ENCODE peak calls at places on chromosomes 3 and 15, in four cellular contexts. X is prostate gland, C is uterus, U is GM12892. E is an unnamed sample.

GRCh38 chr15:75945953-75946352 is 42.3 kb downstream of the FBXO22 start:
- DNase-seq in X (no peak), C (no peak), U (no peak), E (no peak)

GRCh38 chr3:150232992-150233451 is 175.1 kb upstream of the TSC22D2 start:
- DNase-seq in X (no peak), C (no peak), U (no peak), E (no peak)

GRCh38 chr3:111244760-111245159 is 173.1 kb downstream of the NECTIN3 start:
- DNase-seq in X (no peak), C (no peak), U (no peak), E (no peak)

GRCh38 chr15:60116456-60117089 is 112.5 kb downstream of the FOXB1 start:
- DNase-seq in X (no peak), C (no peak), U (no peak), E (no peak)

GRCh38 chr3:124078978-124079911 is 87.3 kb upstream of the ROPN1 start:
- DNase-seq in X (peak), C (no peak), U (no peak), E (no peak)

GRCh38 chr3:188188911-188189310 is 35.0 kb downstream of the LPP start:
- DNase-seq in X (no peak), C (no peak), U (no peak), E (no peak)

GRCh38 chr15:85831415-85832113 is 36.8 kb upstream of the KLHL25 start:
- DNase-seq in X (peak), C (peak), U (no peak), E (no peak)

GRCh38 chr3:45110185-45110833 is 35.9 kb downstream of the CDCP1 start:
- DNase-seq in X (no peak), C (no peak), U (no peak), E (peak)

GRCh38 chr3:160330111-160330510 is 68.9 kb downstream of the IFT80 start:
- DNase-seq in X (no peak), C (no peak), U (no peak), E (no peak)

GRCh38 chr15:35151381-35151780 is 66.3 kb upstream of the NANOGP8 start:
- DNase-seq in X (no peak), C (no peak), U (no peak), E (no peak)

GRCh38 chr15:34064443-34064842 is 25.4 kb upstream of the AVEN start:
- DNase-seq in X (no peak), C (no peak), U (no peak), E (no peak)

GRCh38 chr15:38070778-38071177 is 136.3 kb downstream of the TMCO5A start:
- DNase-seq in X (no peak), C (no peak), U (no peak), E (no peak)

GRCh38 chr3:150397220-150397619 is 10.9 kb upstream of the TSC22D2 start:
- DNase-seq in X (no peak), C (no peak), U (no peak), E (no peak)

GRCh38 chr15:26011916-26012315 is 148.8 kb upstream of the ATP10A start:
- DNase-seq in X (no peak), C (no peak), U (no peak), E (no peak)

GRCh38 chr3:194871864-194872668 is 186.4 kb downstream of the FAM43A start:
- DNase-seq in X (no peak), C (no peak), U (no peak), E (no peak)

GRCh38 chr15:29522373-29523276 is 253.0 kb upstream of the NSMCE3 start:
- DNase-seq in X (no peak), C (no peak), U (no peak), E (no peak)

GRCh38 chr3:86180696-86181095 is 810.3 kb downstream of the VGLL3 start:
- DNase-seq in X (no peak), C (no peak), U (no peak), E (no peak)

GRCh38 chr3:47315069-47315647 is 32.4 kb downstream of the KLHL18 start:
- DNase-seq in X (no peak), C (no peak), U (no peak), E (no peak)

GRCh38 chr3:11530153-11530721 is 113.5 kb downstream of the VGLL4 start:
- DNase-seq in X (peak), C (no peak), U (no peak), E (no peak)

GRCh38 chr3:107772016-107772415 is 249.3 kb downstream of the BBX start:
- DNase-seq in X (no peak), C (no peak), U (no peak), E (no peak)

GRCh38 chr15:50543556-50543955 is 2.9 kb downstream of the USP50 start:
- DNase-seq in X (no peak), C (no peak), U (no peak), E (no peak)

GRCh38 chr15:77709135-77709886 is 76.6 kb upstream of the LINGO1 start:
- DNase-seq in X (no peak), C (no peak), U (no peak), E (no peak)

GRCh38 chr3:68985391-68985790 is 28.1 kb downstream of the EOGT start:
- DNase-seq in X (no peak), C (no peak), U (no peak), E (no peak)

GRCh38 chr3:46731795-46732194 is 14.1 kb upstream of the PRSS50 start:
- DNase-seq in X (no peak), C (no peak), U (no peak), E (no peak)

GRCh38 chr15:89444855-89445254 is 51.5 kb downstream of the RHCG start:
- DNase-seq in X (no peak), C (no peak), U (no peak), E (no peak)

GRCh38 chr3:71816757-71817156 is 31.8 kb upstream of the PROK2 start:
- DNase-seq in X (no peak), C (no peak), U (no peak), E (no peak)

GRCh38 chr3:190566043-190566933 is 52.4 kb downstream of the IL1RAP start:
- DNase-seq in X (peak), C (peak), U (no peak), E (no peak)

GRCh38 chr15:75347222-75348033 is 589 bp downstream of the NEIL1 start:
- DNase-seq in X (peak), C (peak), U (no peak), E (peak)

GRCh38 chr3:42185044-42185443 is 80.9 kb downstream of the CCK start:
- DNase-seq in X (no peak), C (no peak), U (no peak), E (no peak)

GRCh38 chr3:176937994-176938393 is 259.3 kb downstream of the TBL1XR1 start:
- DNase-seq in X (no peak), C (no peak), U (no peak), E (no peak)
- TF ChIP-seq POLR2A in X (no peak), C (no peak), U (no peak), E (no peak)

GRCh38 chr3:66107855-66108254 is 69.1 kb upstream of the MAGI1 start:
- DNase-seq in X (no peak), C (no peak), U (no peak), E (no peak)

GRCh38 chr3:66110840-66111239 is 72.1 kb upstream of the MAGI1 start:
- DNase-seq in X (no peak), C (no peak), U (no peak), E (no peak)

GRCh38 chr3:66115858-66116654 is 77.3 kb upstream of the MAGI1 start:
- DNase-seq in X (peak), C (peak), U (no peak), E (no peak)

GRCh38 chr3:66113542-66113941 is 74.8 kb upstream of the MAGI1 start:
- DNase-seq in X (no peak), C (no peak), U (no peak), E (no peak)
- TF ChIP-seq POLR2A in X (no peak), C (no peak), U (no peak), E (no peak)

GRCh38 chr3:43506644-43507043 is 115.2 kb downstream of the ANO10 start:
- DNase-seq in X (no peak), C (no peak), U (no peak), E (no peak)
- TF ChIP-seq POLR2A in X (no peak), C (no peak), U (no peak), E (no peak)

DNA sequence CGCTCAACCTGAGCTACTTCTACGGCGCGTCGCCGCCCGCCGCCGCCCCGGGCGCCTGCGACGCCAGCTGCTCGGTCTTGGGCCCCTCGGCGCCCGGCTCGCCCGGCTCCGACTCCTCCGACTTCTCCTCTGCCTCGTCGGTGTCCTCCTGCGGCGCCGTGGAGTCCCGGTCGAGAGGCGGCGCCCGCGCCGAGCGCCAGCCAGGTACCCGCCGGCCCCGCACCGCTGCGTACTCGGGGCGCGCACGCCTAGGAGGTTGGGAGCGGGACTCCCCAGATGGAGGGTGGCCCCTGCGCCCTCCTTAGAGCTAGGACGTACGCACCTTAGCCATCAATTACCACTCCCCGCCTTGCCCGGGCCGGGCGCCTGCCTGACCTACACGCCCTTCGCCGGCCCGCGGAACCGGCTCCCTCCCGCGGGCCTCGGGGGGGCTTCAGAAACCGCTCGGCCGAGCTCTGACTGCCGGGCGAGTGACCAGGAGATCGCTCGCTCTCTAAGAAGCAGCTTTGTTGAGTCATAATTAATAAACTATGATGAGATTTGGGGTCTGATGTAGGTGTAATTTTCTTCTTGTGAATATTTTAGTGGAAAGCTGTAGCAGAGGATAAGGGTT is 506 bp downstream of the NFKBIZ start:
- DNase-seq in X (peak), C (peak), U (no peak), E (no peak)
- TF ChIP-seq POLR2A in X (no peak), C (no peak), U (no peak), E (no peak)

DNA sequence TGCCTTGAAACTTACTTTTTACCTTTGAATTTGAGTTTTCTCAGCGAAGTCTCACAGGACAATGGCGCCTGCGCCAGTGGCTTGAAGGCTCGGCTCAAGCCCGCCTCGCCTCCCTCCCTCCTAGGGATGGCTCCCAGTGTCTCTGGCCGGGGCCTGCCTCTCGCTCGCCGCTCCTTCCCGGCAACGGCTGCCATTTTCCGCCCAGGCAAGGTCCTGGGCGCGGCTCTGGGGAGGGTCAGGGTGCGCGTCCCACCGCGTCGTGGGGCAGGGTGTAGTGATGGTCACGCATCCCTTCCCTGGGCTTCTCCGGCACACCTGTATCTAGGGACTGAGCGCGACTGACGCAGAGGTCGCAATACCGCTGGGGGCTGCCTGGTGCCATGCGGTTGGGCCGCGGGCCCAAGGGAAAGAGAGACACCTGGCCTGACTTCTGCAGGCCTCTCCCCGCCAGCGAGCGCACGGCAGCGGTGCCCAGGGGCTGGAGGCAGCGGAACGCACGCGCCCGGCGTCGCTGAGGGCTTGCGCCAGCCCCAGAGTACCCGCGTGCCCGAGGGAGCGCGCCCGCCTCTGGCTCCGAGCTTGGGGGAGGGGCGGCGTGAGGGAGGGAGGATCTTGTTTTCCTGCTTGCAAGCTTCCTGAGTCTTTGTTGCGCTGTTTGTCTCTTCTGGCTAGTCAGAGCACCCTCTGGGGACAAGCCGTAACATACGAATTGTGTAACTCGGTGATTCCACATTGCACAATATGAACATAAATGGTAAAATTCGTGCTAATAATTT is 20.7 kb upstream of the FEM1B start:
- DNase-seq in X (peak), C (peak), U (peak), E (peak)
- TF ChIP-seq POLR2A in X (peak), C (peak), U (no peak), E (no peak)

GRCh38 chr3:3127432-3128010 is 781 bp downstream of the TRNT1 start:
- DNase-seq in X (no peak), C (no peak), U (no peak), E (peak)

GRCh38 chr3:3125977-3126376 is 763 bp upstream of the TRNT1 start:
- DNase-seq in X (no peak), C (no peak), U (no peak), E (no peak)

GRCh38 chr3:3129579-3129978 is 2.8 kb downstream of the TRNT1 start:
- DNase-seq in X (no peak), C (no peak), U (no peak), E (no peak)

GRCh38 chr3:3126477-3127431 is at the start of gene TRNT1:
- DNase-seq in X (peak), C (peak), U (peak), E (peak)
- TF ChIP-seq POLR2A in X (peak), C (peak), U (peak), E (peak)

GRCh38 chr3:119222400-119222799 is 18.3 kb downstream of the B4GALT4 start:
- DNase-seq in X (no peak), C (no peak), U (no peak), E (no peak)

GRCh38 chr3:119220970-119221667 is 19.6 kb downstream of the B4GALT4 start:
- DNase-seq in X (peak), C (no peak), U (no peak), E (no peak)

GRCh38 chr3:119220198-119220597 is 20.5 kb downstream of the B4GALT4 start:
- DNase-seq in X (no peak), C (no peak), U (no peak), E (no peak)

GRCh38 chr3:119221779-119222320 is 18.8 kb downstream of the B4GALT4 start:
- DNase-seq in X (no peak), C (no peak), U (no peak), E (no peak)

DNA sequence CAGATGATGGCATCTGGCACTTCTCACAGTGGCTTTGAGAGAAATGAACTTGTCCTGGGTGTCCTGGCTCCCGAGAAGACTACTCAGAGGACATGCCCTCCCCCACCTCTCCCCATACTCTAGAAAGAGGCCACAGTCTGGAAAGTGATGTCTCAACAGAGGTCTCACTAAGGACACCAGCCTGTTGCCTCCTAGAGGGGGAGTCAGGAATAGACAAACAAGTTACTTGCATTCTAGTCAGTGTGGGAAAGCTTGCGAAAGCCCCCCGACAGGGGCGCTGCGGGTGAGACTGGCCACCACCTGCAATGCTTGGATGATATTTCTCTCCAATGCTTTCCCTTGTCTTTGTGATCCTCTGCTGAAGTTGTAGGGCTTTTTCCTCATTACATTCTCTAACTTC is 17.2 kb downstream of the B4GALT4 start:
- DNase-seq in X (no peak), C (no peak), U (no peak), E (no peak)
- TF ChIP-seq POLR2A in X (no peak), C (no peak), U (no peak), E (no peak)

GRCh38 chr3:142028174-142028833 is 121.0 kb downstream of the TFDP2 start:
- DNase-seq in X (peak), C (no peak), U (no peak), E (peak)
- TF ChIP-seq POLR2A in X (no peak), C (no peak), U (no peak), E (peak)

DNA sequence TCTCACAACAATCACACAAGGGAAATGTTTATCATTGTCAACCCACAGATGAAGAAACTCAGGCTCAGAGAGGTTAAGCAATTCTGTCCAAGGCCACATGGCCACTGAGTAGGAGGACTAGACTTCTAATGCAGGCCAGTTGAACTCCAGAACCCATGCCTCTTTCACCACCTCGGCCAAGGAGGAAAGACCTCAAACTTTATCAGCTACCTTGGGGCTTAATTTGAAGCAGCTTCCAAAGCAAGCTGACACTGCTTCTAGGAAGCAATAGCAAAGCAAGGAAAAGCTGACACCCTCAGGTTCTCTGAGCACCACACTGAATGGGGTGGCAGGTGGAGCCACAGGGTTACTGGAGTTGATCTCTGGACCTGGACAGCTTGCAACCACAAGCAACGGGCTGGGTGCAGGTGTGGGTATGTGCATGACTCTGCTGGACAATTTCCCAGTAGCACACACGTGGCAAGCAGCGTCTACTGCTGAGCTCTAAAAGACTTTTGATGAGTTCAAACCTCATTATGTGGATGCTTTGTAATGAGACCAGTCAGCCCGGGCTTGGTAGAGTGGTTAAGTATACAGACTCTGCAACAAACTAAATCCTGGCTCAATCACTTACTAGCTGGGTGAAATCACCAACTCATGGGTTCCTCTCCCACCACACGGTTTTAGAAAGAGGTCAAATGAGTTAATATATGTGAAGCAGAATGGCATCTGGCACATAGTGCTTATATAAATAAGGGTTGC is 23.1 kb downstream of the CCNL1 start:
- DNase-seq in X (peak), C (no peak), U (no peak), E (no peak)
- TF ChIP-seq POLR2A in X (no peak), C (no peak), U (no peak), E (no peak)